ENCODE peak calls at places on chromosome 9, in eight cellular contexts. A, J, W, T, N, X, H and V are unnamed samples. For H3K27me3, the result is how much of the 10 kb centered on the place peaks cover.

GRCh38 chr9:27726244-27727141 is 153.2 kb upstream of the C9orf72 start:
- DNase-seq in A (peak), J (peak), W (peak), T (peak), N (peak), X (peak), H (peak), V (peak)

GRCh38 chr9:72931437-72931836 is 21.4 kb downstream of the ALDH1A1 start:
- DNase-seq in A (no peak), J (no peak), W (no peak), T (no peak), N (no peak), X (no peak), H (no peak), V (no peak)

GRCh38 chr9:34633851-34634550 is 3.6 kb downstream of the SIGMAR1 start:
- DNase-seq in A (peak), J (peak), W (no peak), T (peak), N (peak), X (peak), H (peak), V (peak)

GRCh38 chr9:136951541-136952353 is at the start of gene LCN12:
- DNase-seq in A (no peak), J (no peak), W (no peak), T (no peak), N (no peak), X (no peak), H (no peak), V (no peak)

GRCh38 chr9:127916665-127917581 is at the start of gene ST6GALNAC4:
- DNase-seq in A (peak), J (peak), W (no peak), T (peak), N (peak), X (peak), H (peak), V (peak)

GRCh38 chr9:81069038-81069795 is 620.1 kb downstream of the TLE1 start:
- DNase-seq in A (no peak), J (no peak), W (no peak), T (no peak), N (no peak), X (no peak), H (no peak), V (no peak)

GRCh38 chr9:35834260-35835215 is 5.5 kb downstream of the TMEM8B start:
- DNase-seq in A (no peak), J (no peak), W (no peak), T (no peak), N (no peak), X (no peak), H (no peak), V (no peak)

GRCh38 chr9:128258326-128258725 is 17.5 kb downstream of the GOLGA2 start:
- DNase-seq in A (no peak), J (no peak), W (no peak), T (no peak), N (no peak), X (no peak), H (no peak), V (no peak)

GRCh38 chr9:114347675-114348074 is 18.0 kb downstream of the ORM2 start:
- DNase-seq in A (no peak), J (no peak), W (no peak), T (no peak), N (no peak), X (no peak), H (no peak), V (no peak)

GRCh38 chr9:125803526-125803925 is 56.4 kb downstream of the PBX3 start:
- DNase-seq in A (no peak), J (no peak), W (no peak), T (no peak), N (no peak), X (no peak), H (no peak), V (no peak)

GRCh38 chr9:89463986-89464901 is 33.7 kb downstream of the SEMA4D start:
- DNase-seq in A (no peak), J (no peak), W (no peak), T (no peak), N (peak), X (peak), H (peak), V (peak)

GRCh38 chr9:125172351-125172750 is 17.3 kb downstream of the PPP6C start:
- DNase-seq in A (no peak), J (no peak), W (no peak), T (no peak), N (no peak), X (no peak), H (no peak), V (no peak)

GRCh38 chr9:93645921-93646639 is 69.7 kb downstream of the PHF2 start:
- DNase-seq in A (peak), J (no peak), W (no peak), T (no peak), N (no peak), X (no peak), H (no peak), V (no peak)

GRCh38 chr9:126806336-126806735 is 1.5 kb downstream of the ZBTB43 start:
- DNase-seq in A (no peak), J (no peak), W (no peak), T (peak), N (no peak), X (no peak), H (no peak), V (no peak)

GRCh38 chr9:88628811-88629210 is 93.8 kb downstream of the NXNL2 start:
- DNase-seq in A (no peak), J (no peak), W (no peak), T (peak), N (no peak), X (no peak), H (no peak), V (no peak)

DNA sequence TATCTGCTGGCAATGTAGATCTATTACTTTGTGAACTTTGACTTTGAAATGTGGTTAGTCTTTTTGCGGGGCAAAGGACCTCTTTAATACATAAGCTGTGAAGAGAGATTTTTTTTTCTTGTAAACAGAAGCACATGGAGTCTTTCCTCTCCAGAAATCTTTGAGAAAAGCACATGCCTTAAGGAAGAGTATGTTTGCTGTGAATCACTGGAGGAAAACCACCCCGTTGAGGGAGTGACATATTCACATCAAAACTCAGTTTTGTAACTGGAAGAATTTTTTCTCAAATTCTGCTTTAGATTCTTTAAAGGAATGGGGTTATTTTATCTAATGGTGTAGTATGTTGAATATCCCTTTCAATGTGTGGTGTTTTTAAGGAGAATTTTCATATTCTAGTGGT is 3.5 kb downstream of the DMRT3 start:
- DNase-seq in A (no peak), J (no peak), W (no peak), T (no peak), N (no peak), X (no peak), H (no peak), V (no peak)
- H3K27me3 ChIP-seq in A (under half), J (half or more), W (under half), T (half or more), N (under half), X (under half), H (under half), V (half or more)

GRCh38 chr9:79301549-79301948 is 270.2 kb upstream of the TLE4 start:
- DNase-seq in A (no peak), J (no peak), W (no peak), T (no peak), N (no peak), X (no peak), H (no peak), V (no peak)

GRCh38 chr9:79302002-79302401 is 269.8 kb upstream of the TLE4 start:
- DNase-seq in A (no peak), J (no peak), W (no peak), T (no peak), N (no peak), X (no peak), H (no peak), V (no peak)

GRCh38 chr9:79302569-79302968 is 269.2 kb upstream of the TLE4 start:
- DNase-seq in A (no peak), J (no peak), W (no peak), T (no peak), N (no peak), X (no peak), H (no peak), V (no peak)

DNA sequence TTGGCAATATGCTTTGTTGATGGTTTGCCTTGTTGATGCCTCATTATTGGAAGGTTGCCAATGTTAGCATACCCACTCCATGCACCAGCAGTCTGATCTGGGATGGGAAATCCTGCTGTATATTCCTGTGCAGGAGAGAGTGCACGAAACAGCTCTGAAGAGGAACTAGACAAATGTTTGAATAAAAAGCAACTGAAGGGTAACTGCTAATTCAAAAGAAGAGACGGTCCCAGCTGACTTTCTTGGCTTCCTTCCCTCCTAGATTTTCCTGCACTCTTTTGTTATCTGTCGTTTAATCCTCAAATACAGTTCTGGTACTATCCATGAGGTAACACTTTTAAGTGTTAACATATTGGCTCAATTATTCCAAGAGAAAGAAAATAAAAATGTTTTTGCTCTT is 271.6 kb upstream of the TLE4 start:
- DNase-seq in A (no peak), J (no peak), W (no peak), T (no peak), N (no peak), X (no peak), H (no peak), V (no peak)
- H3K27me3 ChIP-seq in A (under half), J (under half), W (under half), T (under half), N (under half), X (under half), H (under half), V (under half)

DNA sequence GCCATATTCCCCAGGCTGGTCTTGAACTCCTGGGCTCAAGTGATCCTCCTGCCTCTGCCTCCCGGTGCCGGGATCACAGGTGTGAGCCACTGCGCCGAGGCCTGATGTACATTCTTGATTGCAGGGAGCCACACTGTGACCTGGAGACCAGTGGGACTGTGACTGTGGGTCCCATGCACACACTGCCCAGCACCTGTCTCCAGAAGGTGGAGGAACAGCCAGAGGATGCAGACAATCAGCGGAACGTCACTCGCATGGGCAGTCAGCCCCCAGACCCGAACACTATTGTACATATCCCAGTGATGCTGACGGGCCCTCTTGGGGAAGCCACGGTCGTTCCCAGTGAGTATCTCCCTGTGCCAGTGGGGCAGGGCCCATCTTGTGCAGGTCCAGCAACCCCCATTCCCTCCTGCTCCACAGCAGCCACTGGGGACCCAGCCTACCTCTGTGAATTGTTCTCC is 147.3 kb downstream of the CACNA1B start:
- DNase-seq in A (peak), J (no peak), W (no peak), T (no peak), N (no peak), X (peak), H (no peak), V (no peak)
- H3K27me3 ChIP-seq in A (under half), J (under half), W (under half), T (under half), N (under half), X (under half), H (under half), V (under half)

GRCh38 chr9:21989440-21990189 is 4.6 kb downstream of the CDKN2A start:
- DNase-seq in A (no peak), J (no peak), W (no peak), T (no peak), N (no peak), X (no peak), H (no peak), V (no peak)
- H3K27me3 ChIP-seq in A (under half), J (under half), W (under half), T (under half), N (under half), X (under half), H (under half), V (under half)